ENCODE peak calls at places on chromosomes 3 and 15, in six cellular contexts. K is SW 1271, X is Peyer's patch, Z is foreskin fibroblast, H is WTC11, O is cardiac muscle cell. I is an unnamed sample.

GRCh38 chr15:76340802-76341365 is 4.3 kb downstream of the ISL2 start:
- DNase-seq in X (peak), O (peak), K (no peak), Z (peak), H (no peak), I (no peak)

GRCh38 chr15:70289191-70289955 is 191.7 kb upstream of the TLE3 start:
- DNase-seq in X (no peak), Z (no peak), H (no peak), K (no peak), O (peak), I (no peak)

GRCh38 chr3:111173328-111173900 is 101.8 kb downstream of the NECTIN3 start:
- DNase-seq in O (peak), H (no peak), Z (peak), X (no peak), K (no peak), I (no peak)

GRCh38 chr3:112007641-112008040 is 8.9 kb downstream of the TAGLN3 start:
- DNase-seq in O (no peak), H (no peak), K (no peak), Z (peak), X (no peak), I (no peak)

GRCh38 chr3:128242818-128243601 is 89.7 kb downstream of the EEFSEC start:
- DNase-seq in K (no peak), X (no peak), O (no peak), H (no peak), Z (no peak), I (no peak)

GRCh38 chr15:52256366-52256765 is 39.2 kb downstream of the MYO5C start:
- DNase-seq in O (peak), K (peak), X (peak), H (peak), Z (peak), I (peak)

GRCh38 chr3:7146529-7146928 is 285.6 kb downstream of the GRM7 start:
- DNase-seq in K (no peak), Z (no peak), X (no peak), O (no peak), H (no peak), I (no peak)

GRCh38 chr3:73734376-73734775 is 109.6 kb upstream of the PDZRN3 start:
- DNase-seq in K (no peak), X (no peak), H (no peak), O (no peak), Z (no peak), I (no peak)